ENCODE peak calls at places on chromosomes 13 and 19, in six cellular contexts. One of them, this sample, is unnamed.

GRCh38 chr19:5683177-5683886 is 2.5 kb downstream of the HSD11B1L start:
- DNase-seq in astrocyte of the spinal cord: no peak
- DNase-seq in esophagus squamous epithelium: no peak
- DNase-seq in HFF-Myc: no peak
- DNase-seq in tibial nerve: no peak
- DNase-seq in A549: no peak
- DNase-seq in this sample: no peak

GRCh38 chr13:98343461-98343860 is 166.4 kb upstream of the RNF113B start:
- DNase-seq in astrocyte of the spinal cord: no peak
- DNase-seq in esophagus squamous epithelium: no peak
- DNase-seq in HFF-Myc: no peak
- DNase-seq in tibial nerve: no peak
- DNase-seq in A549: no peak
- DNase-seq in this sample: no peak

GRCh38 chr13:45781553-45782326 is 69.8 kb downstream of the SIAH3 start:
- DNase-seq in astrocyte of the spinal cord: peak
- DNase-seq in esophagus squamous epithelium: no peak
- DNase-seq in HFF-Myc: no peak
- DNase-seq in tibial nerve: no peak
- DNase-seq in A549: no peak
- DNase-seq in this sample: no peak

GRCh38 chr19:1251233-1251502 is 2.8 kb downstream of the MIDN start:
- DNase-seq in astrocyte of the spinal cord: peak
- DNase-seq in esophagus squamous epithelium: no peak
- DNase-seq in HFF-Myc: no peak
- DNase-seq in tibial nerve: no peak
- DNase-seq in A549: no peak
- DNase-seq in this sample: peak

GRCh38 chr13:41633776-41634175 is 176.4 kb downstream of the RGCC start:
- DNase-seq in astrocyte of the spinal cord: no peak
- DNase-seq in esophagus squamous epithelium: no peak
- DNase-seq in HFF-Myc: no peak
- DNase-seq in tibial nerve: no peak
- DNase-seq in A549: no peak
- DNase-seq in this sample: no peak

GRCh38 chr13:102145750-102146149 is 256.1 kb downstream of the FGF14 start:
- DNase-seq in astrocyte of the spinal cord: no peak
- DNase-seq in esophagus squamous epithelium: no peak
- DNase-seq in HFF-Myc: no peak
- DNase-seq in tibial nerve: no peak
- DNase-seq in A549: no peak
- DNase-seq in this sample: no peak

GRCh38 chr19:10238172-10238783 is 7.1 kb upstream of the S1PR2 start:
- DNase-seq in astrocyte of the spinal cord: peak
- DNase-seq in esophagus squamous epithelium: no peak
- DNase-seq in HFF-Myc: no peak
- DNase-seq in tibial nerve: no peak
- DNase-seq in A549: peak
- DNase-seq in this sample: peak

GRCh38 chr13:46184277-46184699 is 2.3 kb upstream of the LCP1 start:
- DNase-seq in astrocyte of the spinal cord: no peak
- DNase-seq in esophagus squamous epithelium: no peak
- DNase-seq in HFF-Myc: no peak
- DNase-seq in tibial nerve: peak
- DNase-seq in A549: peak
- DNase-seq in this sample: no peak

GRCh38 chr13:62483774-62484173 is 1068.1 kb upstream of the PCDH20 start:
- DNase-seq in astrocyte of the spinal cord: peak
- DNase-seq in esophagus squamous epithelium: no peak
- DNase-seq in HFF-Myc: no peak
- DNase-seq in tibial nerve: no peak
- DNase-seq in A549: no peak
- DNase-seq in this sample: no peak

DNA sequence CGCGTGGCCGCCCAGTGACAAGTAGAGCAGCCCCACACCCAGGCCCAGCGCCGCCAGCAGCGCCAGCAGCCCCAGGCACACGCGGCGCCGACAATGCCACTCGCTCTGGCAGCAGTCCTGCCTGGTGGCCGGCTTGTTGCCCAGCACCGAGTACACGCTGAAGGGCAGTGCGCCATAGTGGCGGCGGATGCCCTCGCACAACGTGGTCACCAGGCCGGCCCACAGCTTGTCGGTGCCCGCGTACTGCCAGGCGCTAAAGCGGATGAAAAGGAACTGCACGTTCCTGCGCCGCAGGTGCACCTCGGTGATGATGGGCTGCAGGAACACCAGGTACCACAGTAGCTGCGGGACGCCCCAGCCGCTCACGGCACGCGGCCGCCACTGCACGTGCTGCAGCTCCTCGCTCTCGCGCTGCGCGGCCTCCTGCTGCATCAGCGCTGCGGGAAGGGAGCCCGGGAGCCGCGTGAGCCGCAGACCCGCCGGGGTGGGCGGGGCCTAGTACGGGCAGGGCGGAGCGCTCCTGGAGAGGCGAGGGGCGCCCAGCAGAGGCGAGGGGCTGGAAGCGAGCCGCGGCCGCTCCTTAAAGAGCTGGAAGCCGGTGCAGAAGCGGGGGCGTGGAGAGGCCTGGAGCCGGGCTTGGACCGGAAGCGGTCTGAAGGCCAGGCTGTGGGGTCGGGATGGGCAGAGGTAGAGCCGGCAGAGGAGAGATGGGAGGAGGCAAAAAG is 7.3 kb downstream of the NKPD1 start:
- DNase-seq in astrocyte of the spinal cord: peak
- DNase-seq in esophagus squamous epithelium: no peak
- DNase-seq in HFF-Myc: no peak
- DNase-seq in tibial nerve: no peak
- DNase-seq in A549: no peak
- DNase-seq in this sample: no peak
- TF ChIP-seq CTCF in astrocyte of the spinal cord: no peak
- TF ChIP-seq CTCF in esophagus squamous epithelium: no peak
- TF ChIP-seq CTCF in HFF-Myc: no peak
- TF ChIP-seq CTCF in tibial nerve: no peak
- TF ChIP-seq CTCF in A549: no peak
- TF ChIP-seq CTCF in this sample: no peak

DNA sequence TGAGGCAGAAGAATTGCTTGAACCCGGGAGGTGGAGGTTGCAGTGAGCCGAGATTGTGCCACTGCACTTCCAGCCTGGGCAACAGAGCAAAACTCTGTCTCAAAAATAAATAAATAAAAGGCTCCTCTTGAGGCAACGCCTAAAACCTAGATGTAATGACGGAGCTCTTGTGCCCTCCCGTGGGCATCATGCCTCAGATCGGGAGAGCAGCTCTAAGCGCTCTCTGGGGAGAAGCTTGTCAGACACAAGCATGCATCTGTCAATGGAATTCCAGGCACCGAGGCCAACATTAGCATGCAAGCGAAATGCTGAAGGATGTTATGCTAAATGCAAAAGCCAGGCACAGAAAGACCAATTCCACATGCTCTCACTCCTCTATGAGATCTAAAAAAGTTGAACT is 45.6 kb upstream of the MRI1 start:
- DNase-seq in astrocyte of the spinal cord: peak
- DNase-seq in esophagus squamous epithelium: no peak
- DNase-seq in HFF-Myc: no peak
- DNase-seq in tibial nerve: no peak
- DNase-seq in A549: peak
- DNase-seq in this sample: no peak
- TF ChIP-seq CTCF in astrocyte of the spinal cord: peak
- TF ChIP-seq CTCF in esophagus squamous epithelium: no peak
- TF ChIP-seq CTCF in HFF-Myc: peak
- TF ChIP-seq CTCF in tibial nerve: no peak
- TF ChIP-seq CTCF in A549: peak
- TF ChIP-seq CTCF in this sample: peak

GRCh38 chr13:27171244-27171829 is at the start of gene USP12:
- DNase-seq in astrocyte of the spinal cord: no peak
- DNase-seq in esophagus squamous epithelium: no peak
- DNase-seq in HFF-Myc: no peak
- DNase-seq in tibial nerve: peak
- DNase-seq in A549: no peak
- DNase-seq in this sample: no peak
- TF ChIP-seq CTCF in astrocyte of the spinal cord: peak
- TF ChIP-seq CTCF in esophagus squamous epithelium: no peak
- TF ChIP-seq CTCF in HFF-Myc: no peak
- TF ChIP-seq CTCF in tibial nerve: no peak
- TF ChIP-seq CTCF in A549: no peak
- TF ChIP-seq CTCF in this sample: no peak

DNA sequence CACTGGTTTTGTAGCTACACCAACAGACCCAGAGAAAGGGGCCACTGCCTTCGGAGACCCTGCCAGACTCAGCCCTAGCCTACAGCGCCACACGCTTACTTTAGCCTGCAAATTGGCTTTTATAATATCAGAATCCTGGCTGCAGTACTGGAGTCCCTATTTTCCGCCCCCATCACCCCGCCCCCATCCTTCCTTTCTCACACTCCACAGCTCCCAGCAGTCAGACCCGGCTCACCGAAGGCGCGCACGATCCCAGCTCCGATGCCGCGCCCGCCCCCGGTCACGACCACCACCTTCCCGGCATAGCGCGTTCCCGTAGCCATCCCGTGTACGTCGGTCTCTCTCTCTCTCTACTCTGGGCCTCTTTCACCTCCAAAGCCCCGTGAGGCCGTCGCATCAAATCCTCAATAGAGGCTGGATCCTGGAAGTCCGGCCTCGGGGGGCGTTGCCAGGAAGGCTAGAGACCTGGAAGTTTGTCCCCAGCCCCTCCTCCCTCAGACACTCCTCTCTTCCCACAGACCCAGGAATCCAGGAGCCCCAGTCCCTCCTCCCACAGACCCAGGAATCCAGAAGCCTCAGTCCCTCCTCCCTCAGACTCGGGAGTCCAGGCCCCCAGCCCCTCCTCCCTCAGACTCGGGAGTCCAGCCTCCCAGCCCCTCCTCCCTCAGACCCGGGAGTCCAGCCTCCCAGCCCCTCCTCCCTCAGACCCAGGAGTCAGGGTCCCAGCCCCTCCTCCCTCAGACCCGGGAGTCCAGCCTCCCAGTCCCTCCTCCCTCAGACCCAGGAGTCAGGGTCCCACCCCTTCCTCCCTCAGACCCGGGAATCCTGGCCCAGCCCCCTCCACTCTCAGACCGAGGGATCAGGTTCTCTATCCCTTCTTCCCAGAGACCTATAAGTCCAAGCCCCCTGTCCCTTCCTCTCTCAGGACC is at the start of gene HSD17B14:
- DNase-seq in astrocyte of the spinal cord: peak
- DNase-seq in esophagus squamous epithelium: no peak
- DNase-seq in HFF-Myc: no peak
- DNase-seq in tibial nerve: no peak
- DNase-seq in A549: no peak
- DNase-seq in this sample: peak
- TF ChIP-seq CTCF in astrocyte of the spinal cord: no peak
- TF ChIP-seq CTCF in esophagus squamous epithelium: no peak
- TF ChIP-seq CTCF in HFF-Myc: no peak
- TF ChIP-seq CTCF in tibial nerve: no peak
- TF ChIP-seq CTCF in A549: peak
- TF ChIP-seq CTCF in this sample: peak

GRCh38 chr19:19552811-19553210 is 14.7 kb downstream of the CILP2 start:
- DNase-seq in astrocyte of the spinal cord: no peak
- DNase-seq in esophagus squamous epithelium: no peak
- DNase-seq in HFF-Myc: no peak
- DNase-seq in tibial nerve: no peak
- DNase-seq in A549: peak
- DNase-seq in this sample: no peak
- TF ChIP-seq CTCF in astrocyte of the spinal cord: peak
- TF ChIP-seq CTCF in esophagus squamous epithelium: peak
- TF ChIP-seq CTCF in HFF-Myc: peak
- TF ChIP-seq CTCF in tibial nerve: peak
- TF ChIP-seq CTCF in A549: no peak
- TF ChIP-seq CTCF in this sample: peak

GRCh38 chr13:39818953-39819352 is 163.5 kb downstream of the COG6 start:
- DNase-seq in astrocyte of the spinal cord: peak
- DNase-seq in esophagus squamous epithelium: no peak
- DNase-seq in HFF-Myc: no peak
- DNase-seq in tibial nerve: peak
- DNase-seq in A549: no peak
- DNase-seq in this sample: no peak

GRCh38 chr13:39811696-39812095 is 156.2 kb downstream of the COG6 start:
- DNase-seq in astrocyte of the spinal cord: no peak
- DNase-seq in esophagus squamous epithelium: no peak
- DNase-seq in HFF-Myc: no peak
- DNase-seq in tibial nerve: no peak
- DNase-seq in A549: no peak
- DNase-seq in this sample: no peak

GRCh38 chr13:39816936-39817335 is 161.5 kb downstream of the COG6 start:
- DNase-seq in astrocyte of the spinal cord: peak
- DNase-seq in esophagus squamous epithelium: no peak
- DNase-seq in HFF-Myc: no peak
- DNase-seq in tibial nerve: no peak
- DNase-seq in A549: no peak
- DNase-seq in this sample: peak

GRCh38 chr13:39811051-39811450 is 155.6 kb downstream of the COG6 start:
- DNase-seq in astrocyte of the spinal cord: no peak
- DNase-seq in esophagus squamous epithelium: no peak
- DNase-seq in HFF-Myc: no peak
- DNase-seq in tibial nerve: no peak
- DNase-seq in A549: no peak
- DNase-seq in this sample: no peak

DNA sequence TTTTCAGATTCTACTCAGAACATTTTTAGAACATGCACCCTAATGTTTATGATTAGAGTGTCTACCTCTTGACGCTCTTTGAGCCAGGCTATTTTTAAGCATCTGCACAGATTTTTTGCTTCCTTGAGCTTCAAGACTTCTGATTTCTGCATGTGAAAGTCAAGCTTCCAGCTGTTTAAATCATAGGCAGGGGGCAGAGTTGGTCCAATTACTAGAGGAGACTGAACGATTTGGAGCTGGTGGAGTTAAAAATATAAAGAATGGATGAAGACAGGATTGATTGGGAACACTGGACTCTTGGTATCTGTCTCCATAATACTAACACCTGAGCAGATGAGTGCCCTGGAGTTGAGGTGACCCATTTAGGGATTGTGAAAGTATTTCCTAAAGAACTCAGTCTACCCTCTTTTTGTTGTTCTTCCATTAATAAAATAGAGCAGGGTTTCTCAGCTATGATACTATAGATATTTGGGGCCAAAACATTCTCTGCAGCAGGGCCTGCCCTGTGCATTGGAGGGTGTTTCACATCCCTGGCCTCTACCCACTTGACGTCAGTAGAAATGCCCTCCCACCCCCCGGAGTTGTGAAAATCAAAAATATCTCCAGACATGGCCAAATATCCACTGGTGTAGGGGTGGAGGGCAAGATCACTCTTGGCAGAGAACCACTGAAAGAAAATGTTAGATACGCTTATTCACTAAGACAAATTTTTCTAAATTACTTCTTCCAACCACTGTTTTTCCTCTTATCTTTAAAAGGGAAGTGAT is 160.1 kb downstream of the COG6 start:
- DNase-seq in astrocyte of the spinal cord: peak
- DNase-seq in esophagus squamous epithelium: no peak
- DNase-seq in HFF-Myc: no peak
- DNase-seq in tibial nerve: no peak
- DNase-seq in A549: no peak
- DNase-seq in this sample: no peak
- TF ChIP-seq CTCF in astrocyte of the spinal cord: peak
- TF ChIP-seq CTCF in esophagus squamous epithelium: no peak
- TF ChIP-seq CTCF in HFF-Myc: no peak
- TF ChIP-seq CTCF in tibial nerve: no peak
- TF ChIP-seq CTCF in A549: no peak
- TF ChIP-seq CTCF in this sample: no peak

GRCh38 chr19:34838753-34839431 is 65.9 kb upstream of the ZNF599 start:
- DNase-seq in astrocyte of the spinal cord: no peak
- DNase-seq in esophagus squamous epithelium: no peak
- DNase-seq in HFF-Myc: no peak
- DNase-seq in tibial nerve: no peak
- DNase-seq in A549: no peak
- DNase-seq in this sample: no peak
- TF ChIP-seq CTCF in astrocyte of the spinal cord: peak
- TF ChIP-seq CTCF in esophagus squamous epithelium: no peak
- TF ChIP-seq CTCF in HFF-Myc: no peak
- TF ChIP-seq CTCF in tibial nerve: no peak
- TF ChIP-seq CTCF in A549: peak
- TF ChIP-seq CTCF in this sample: peak

GRCh38 chr19:29467824-29468401 is 57.9 kb upstream of the VSTM2B start:
- DNase-seq in astrocyte of the spinal cord: no peak
- DNase-seq in esophagus squamous epithelium: no peak
- DNase-seq in HFF-Myc: peak
- DNase-seq in tibial nerve: no peak
- DNase-seq in A549: peak
- DNase-seq in this sample: peak
- TF ChIP-seq CTCF in astrocyte of the spinal cord: peak
- TF ChIP-seq CTCF in esophagus squamous epithelium: no peak
- TF ChIP-seq CTCF in HFF-Myc: peak
- TF ChIP-seq CTCF in tibial nerve: no peak
- TF ChIP-seq CTCF in A549: peak
- TF ChIP-seq CTCF in this sample: peak

This sample was measured in HFFc6.